ENCODE peak calls at places on chromosomes 7 and 10, in seven cellular contexts. One of them, this sample, is unnamed.

GRCh38 chr7:114740095-114740494 is 181.8 kb upstream of the MDFIC start:
- DNase-seq in stomach: no peak
- DNase-seq in lower lobe of right lung: no peak
- DNase-seq in AG10803: no peak
- DNase-seq in AG04450: no peak
- DNase-seq in AG09309: no peak
- DNase-seq in endodermal cell: no peak
- DNase-seq in this sample: no peak

GRCh38 chr7:107528461-107528860 is 35.3 kb downstream of the COG5 start:
- DNase-seq in stomach: no peak
- DNase-seq in lower lobe of right lung: no peak
- DNase-seq in AG10803: peak
- DNase-seq in AG04450: peak
- DNase-seq in AG09309: peak
- DNase-seq in endodermal cell: no peak
- DNase-seq in this sample: no peak

GRCh38 chr7:100248483-100248882 is 28.7 kb downstream of the PVRIG start:
- DNase-seq in stomach: no peak
- DNase-seq in lower lobe of right lung: no peak
- DNase-seq in AG10803: no peak
- DNase-seq in AG04450: no peak
- DNase-seq in AG09309: no peak
- DNase-seq in endodermal cell: no peak
- DNase-seq in this sample: no peak

GRCh38 chr10:44801383-44802327 is 109.5 kb upstream of the TMEM72 start:
- DNase-seq in stomach: peak
- DNase-seq in lower lobe of right lung: peak
- DNase-seq in AG10803: peak
- DNase-seq in AG04450: peak
- DNase-seq in AG09309: peak
- DNase-seq in endodermal cell: no peak
- DNase-seq in this sample: no peak

GRCh38 chr7:5822742-5823503 is 41.5 kb upstream of the RNF216 start:
- DNase-seq in stomach: peak
- DNase-seq in lower lobe of right lung: peak
- DNase-seq in AG10803: peak
- DNase-seq in AG04450: peak
- DNase-seq in AG09309: peak
- DNase-seq in endodermal cell: peak
- DNase-seq in this sample: peak

GRCh38 chr10:114856544-114857287 is 35.1 kb downstream of the FHIP2A start:
- DNase-seq in stomach: no peak
- DNase-seq in lower lobe of right lung: no peak
- DNase-seq in AG10803: peak
- DNase-seq in AG04450: peak
- DNase-seq in AG09309: peak
- DNase-seq in endodermal cell: no peak
- DNase-seq in this sample: no peak

GRCh38 chr10:97849491-97850402 is at the start of gene GOLGA7B:
- DNase-seq in stomach: peak
- DNase-seq in lower lobe of right lung: peak
- DNase-seq in AG10803: peak
- DNase-seq in AG04450: no peak
- DNase-seq in AG09309: no peak
- DNase-seq in endodermal cell: peak
- DNase-seq in this sample: peak

GRCh38 chr7:30729642-30730041 is 22.3 kb upstream of the INMT start:
- DNase-seq in stomach: no peak
- DNase-seq in lower lobe of right lung: no peak
- DNase-seq in AG10803: no peak
- DNase-seq in AG04450: no peak
- DNase-seq in AG09309: no peak
- DNase-seq in endodermal cell: no peak
- DNase-seq in this sample: no peak

GRCh38 chr10:117936136-117936535 is 110.6 kb downstream of the RAB11FIP2 start:
- DNase-seq in stomach: no peak
- DNase-seq in lower lobe of right lung: peak
- DNase-seq in AG10803: peak
- DNase-seq in AG04450: no peak
- DNase-seq in AG09309: peak
- DNase-seq in endodermal cell: no peak
- DNase-seq in this sample: no peak

GRCh38 chr7:152512711-152513110 is 76.9 kb upstream of the KMT2C start:
- DNase-seq in stomach: no peak
- DNase-seq in lower lobe of right lung: no peak
- DNase-seq in AG10803: no peak
- DNase-seq in AG04450: no peak
- DNase-seq in AG09309: no peak
- DNase-seq in endodermal cell: no peak
- DNase-seq in this sample: no peak

GRCh38 chr10:35300063-35300699 is 36.1 kb upstream of the CCNY start:
- DNase-seq in stomach: no peak
- DNase-seq in lower lobe of right lung: peak
- DNase-seq in AG10803: peak
- DNase-seq in AG04450: no peak
- DNase-seq in AG09309: peak
- DNase-seq in endodermal cell: no peak
- DNase-seq in this sample: peak

GRCh38 chr7:79664884-79665676 is 211.6 kb upstream of the MAGI2 start:
- DNase-seq in stomach: no peak
- DNase-seq in lower lobe of right lung: no peak
- DNase-seq in AG10803: no peak
- DNase-seq in AG04450: no peak
- DNase-seq in AG09309: no peak
- DNase-seq in endodermal cell: no peak
- DNase-seq in this sample: no peak

GRCh38 chr7:89685287-89685686 is 469.0 kb upstream of the STEAP1 start:
- DNase-seq in stomach: no peak
- DNase-seq in lower lobe of right lung: no peak
- DNase-seq in AG10803: no peak
- DNase-seq in AG04450: no peak
- DNase-seq in AG09309: no peak
- DNase-seq in endodermal cell: no peak
- DNase-seq in this sample: no peak

DNA sequence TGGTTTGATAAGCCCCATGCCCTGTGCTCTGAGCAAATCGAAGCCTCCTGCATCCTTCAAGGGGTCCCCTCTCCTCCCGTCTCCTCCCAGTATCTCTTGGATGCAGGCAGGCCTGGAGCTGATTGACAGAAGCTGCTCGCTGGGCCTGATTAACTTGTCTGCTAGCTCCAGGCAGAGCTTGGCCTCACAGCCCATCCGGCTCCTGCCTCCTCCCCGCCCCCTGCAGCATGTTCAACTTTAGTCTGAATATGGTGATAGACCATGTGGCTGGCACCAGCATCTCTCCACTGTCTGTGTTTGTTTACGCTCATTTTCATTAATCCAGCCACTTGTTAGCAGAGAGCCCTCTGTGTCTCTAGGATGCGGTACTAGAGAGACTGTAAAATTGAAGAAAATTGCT is 432.2 kb downstream of the DPP6 start:
- DNase-seq in stomach: no peak
- DNase-seq in lower lobe of right lung: no peak
- DNase-seq in AG10803: no peak
- DNase-seq in AG04450: no peak
- DNase-seq in AG09309: no peak
- DNase-seq in endodermal cell: peak
- DNase-seq in this sample: no peak
- TF ChIP-seq CTCF in stomach: no peak
- TF ChIP-seq CTCF in lower lobe of right lung: no peak
- TF ChIP-seq CTCF in AG10803: no peak
- TF ChIP-seq CTCF in AG04450: no peak
- TF ChIP-seq CTCF in AG09309: no peak
- TF ChIP-seq CTCF in endodermal cell: no peak
- TF ChIP-seq CTCF in this sample: no peak

GRCh38 chr10:48266528-48266927 is 8.0 kb downstream of the FRMPD2 start:
- DNase-seq in stomach: no peak
- DNase-seq in lower lobe of right lung: no peak
- DNase-seq in AG10803: no peak
- DNase-seq in AG04450: no peak
- DNase-seq in AG09309: no peak
- DNase-seq in endodermal cell: no peak
- DNase-seq in this sample: no peak
- TF ChIP-seq CTCF in stomach: no peak
- TF ChIP-seq CTCF in lower lobe of right lung: no peak
- TF ChIP-seq CTCF in AG10803: no peak
- TF ChIP-seq CTCF in AG04450: no peak
- TF ChIP-seq CTCF in AG09309: no peak
- TF ChIP-seq CTCF in endodermal cell: peak
- TF ChIP-seq CTCF in this sample: no peak

GRCh38 chr7:37071124-37071523 is 346.8 kb upstream of the AOAH start:
- DNase-seq in stomach: no peak
- DNase-seq in lower lobe of right lung: no peak
- DNase-seq in AG10803: no peak
- DNase-seq in AG04450: no peak
- DNase-seq in AG09309: no peak
- DNase-seq in endodermal cell: no peak
- DNase-seq in this sample: no peak

GRCh38 chr7:37065779-37066271 is 341.5 kb upstream of the AOAH start:
- DNase-seq in stomach: no peak
- DNase-seq in lower lobe of right lung: no peak
- DNase-seq in AG10803: peak
- DNase-seq in AG04450: no peak
- DNase-seq in AG09309: peak
- DNase-seq in endodermal cell: no peak
- DNase-seq in this sample: no peak

GRCh38 chr7:37067961-37068536 is 343.8 kb upstream of the AOAH start:
- DNase-seq in stomach: no peak
- DNase-seq in lower lobe of right lung: no peak
- DNase-seq in AG10803: no peak
- DNase-seq in AG04450: no peak
- DNase-seq in AG09309: no peak
- DNase-seq in endodermal cell: no peak
- DNase-seq in this sample: peak

GRCh38 chr7:37069336-37069735 is 345.0 kb upstream of the AOAH start:
- DNase-seq in stomach: no peak
- DNase-seq in lower lobe of right lung: no peak
- DNase-seq in AG10803: no peak
- DNase-seq in AG04450: no peak
- DNase-seq in AG09309: no peak
- DNase-seq in endodermal cell: no peak
- DNase-seq in this sample: no peak

GRCh38 chr7:37068902-37069301 is 344.6 kb upstream of the AOAH start:
- DNase-seq in stomach: no peak
- DNase-seq in lower lobe of right lung: no peak
- DNase-seq in AG10803: no peak
- DNase-seq in AG04450: no peak
- DNase-seq in AG09309: no peak
- DNase-seq in endodermal cell: no peak
- DNase-seq in this sample: no peak
- TF ChIP-seq CTCF in stomach: no peak
- TF ChIP-seq CTCF in lower lobe of right lung: no peak
- TF ChIP-seq CTCF in AG10803: no peak
- TF ChIP-seq CTCF in AG04450: peak
- TF ChIP-seq CTCF in AG09309: no peak
- TF ChIP-seq CTCF in endodermal cell: peak
- TF ChIP-seq CTCF in this sample: no peak

GRCh38 chr10:42932735-42933453 is 144.0 kb upstream of the RET start:
- DNase-seq in stomach: no peak
- DNase-seq in lower lobe of right lung: peak
- DNase-seq in AG10803: no peak
- DNase-seq in AG04450: no peak
- DNase-seq in AG09309: no peak
- DNase-seq in endodermal cell: peak
- DNase-seq in this sample: peak

GRCh38 chr10:42930516-42931205 is 146.2 kb upstream of the RET start:
- DNase-seq in stomach: no peak
- DNase-seq in lower lobe of right lung: no peak
- DNase-seq in AG10803: no peak
- DNase-seq in AG04450: no peak
- DNase-seq in AG09309: no peak
- DNase-seq in endodermal cell: no peak
- DNase-seq in this sample: no peak

GRCh38 chr10:42929993-42930392 is 146.9 kb upstream of the RET start:
- DNase-seq in stomach: no peak
- DNase-seq in lower lobe of right lung: no peak
- DNase-seq in AG10803: no peak
- DNase-seq in AG04450: no peak
- DNase-seq in AG09309: no peak
- DNase-seq in endodermal cell: no peak
- DNase-seq in this sample: no peak

GRCh38 chr10:42933454-42934340 is 143.2 kb upstream of the RET start:
- DNase-seq in stomach: peak
- DNase-seq in lower lobe of right lung: no peak
- DNase-seq in AG10803: no peak
- DNase-seq in AG04450: no peak
- DNase-seq in AG09309: no peak
- DNase-seq in endodermal cell: peak
- DNase-seq in this sample: no peak

DNA sequence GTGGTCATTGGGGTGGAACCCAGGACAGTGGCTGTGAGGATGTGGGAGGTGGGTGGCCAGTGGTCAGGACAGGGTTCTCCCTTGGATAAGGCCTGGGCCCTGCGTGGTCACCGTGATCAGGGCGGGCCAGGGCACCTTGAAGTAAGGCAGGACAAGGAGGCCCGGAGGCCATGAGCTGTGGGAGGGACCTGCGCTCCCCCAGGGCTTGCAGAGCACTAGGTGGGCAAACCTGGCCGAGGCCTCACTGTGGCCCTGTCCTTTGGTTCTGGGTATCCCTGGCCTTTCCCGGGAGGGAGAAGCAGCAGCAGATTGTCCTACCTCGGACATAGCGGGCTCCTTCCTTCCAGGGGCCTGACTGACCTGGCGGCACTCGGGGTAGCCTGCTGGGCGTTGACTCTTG is 144.8 kb upstream of the RET start:
- DNase-seq in stomach: no peak
- DNase-seq in lower lobe of right lung: peak
- DNase-seq in AG10803: no peak
- DNase-seq in AG04450: no peak
- DNase-seq in AG09309: no peak
- DNase-seq in endodermal cell: no peak
- DNase-seq in this sample: no peak
- TF ChIP-seq CTCF in stomach: no peak
- TF ChIP-seq CTCF in lower lobe of right lung: no peak
- TF ChIP-seq CTCF in AG10803: no peak
- TF ChIP-seq CTCF in AG04450: no peak
- TF ChIP-seq CTCF in AG09309: no peak
- TF ChIP-seq CTCF in endodermal cell: no peak
- TF ChIP-seq CTCF in this sample: no peak

DNA sequence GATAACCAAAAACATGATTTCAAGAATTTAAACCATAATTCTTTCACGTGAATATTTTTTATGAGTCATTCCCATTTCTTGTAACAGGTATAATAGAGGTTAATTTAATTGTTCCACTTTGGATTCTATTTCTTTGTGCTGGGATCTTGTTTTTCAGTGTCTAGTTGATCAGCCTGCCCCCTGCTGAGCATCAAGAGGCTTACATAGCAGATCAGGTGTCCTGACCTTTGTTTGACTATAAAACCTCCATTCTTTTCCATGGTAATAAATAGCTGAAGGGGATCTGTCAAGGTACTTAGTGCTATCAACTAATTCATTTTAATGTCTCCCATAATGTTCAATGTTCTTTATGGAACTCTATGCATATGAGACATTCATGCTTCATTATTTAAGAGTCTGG is 4.9 kb downstream of the COL17A1 start:
- DNase-seq in stomach: no peak
- DNase-seq in lower lobe of right lung: no peak
- DNase-seq in AG10803: peak
- DNase-seq in AG04450: no peak
- DNase-seq in AG09309: no peak
- DNase-seq in endodermal cell: no peak
- DNase-seq in this sample: no peak
- TF ChIP-seq CTCF in stomach: no peak
- TF ChIP-seq CTCF in lower lobe of right lung: peak
- TF ChIP-seq CTCF in AG10803: peak
- TF ChIP-seq CTCF in AG04450: peak
- TF ChIP-seq CTCF in AG09309: peak
- TF ChIP-seq CTCF in endodermal cell: peak
- TF ChIP-seq CTCF in this sample: peak